ENCODE peak calls at places on chromosomes 3 and 15, in four cellular contexts. A is stomach, H is ovary, F is lower leg skin. O is an unnamed sample.

GRCh38 chr3:21752749-21753347 is 1.8 kb upstream of the ZNF385D start:
- DNase-seq in A (no peak), H (no peak), F (no peak), O (no peak)

GRCh38 chr15:69031013-69032001 is 16.8 kb downstream of the NOX5 start:
- DNase-seq in A (peak), H (peak), F (no peak), O (peak)

GRCh38 chr3:160450846-160451245 is 1.3 kb upstream of the TRIM59 start:
- DNase-seq in A (no peak), H (no peak), F (no peak), O (no peak)

GRCh38 chr15:45644437-45644836 is 9.6 kb downstream of the SQOR start:
- DNase-seq in A (no peak), H (no peak), F (no peak), O (no peak)

GRCh38 chr15:90425726-90426346 is 37.8 kb downstream of the IQGAP1 start:
- DNase-seq in A (no peak), H (no peak), F (no peak), O (no peak)

GRCh38 chr15:31483053-31483923 is 156.7 kb downstream of the KLF13 start:
- DNase-seq in A (peak), H (no peak), F (peak), O (no peak)

GRCh38 chr15:53978248-53978906 is at the start of gene UNC13C:
- DNase-seq in A (peak), H (peak), F (no peak), O (peak)

GRCh38 chr3:156014456-156014855 is 105.9 kb upstream of the KCNAB1 start:
- DNase-seq in A (no peak), H (no peak), F (no peak), O (no peak)

GRCh38 chr3:127389913-127390312 is 102.1 kb upstream of the PRR20G start:
- DNase-seq in A (no peak), H (peak), F (peak), O (no peak)

GRCh38 chr15:60787737-60788513 is 309.0 kb upstream of the ICE2 start:
- DNase-seq in A (no peak), H (no peak), F (no peak), O (no peak)

GRCh38 chr3:197555281-197556261 is at the start of gene BDH1:
- DNase-seq in A (peak), H (peak), F (no peak), O (peak)
- TF ChIP-seq POLR2A in A (no peak), H (no peak), F (no peak), O (peak)

GRCh38 chr15:73753250-73754130 is at the start of gene INSYN1:
- DNase-seq in A (peak), H (peak), F (peak), O (peak)
- H3K4me3 ChIP-seq in A (peak), H (peak), F (peak), O (no peak)

GRCh38 chr15:67108122-67108871 is 42.9 kb downstream of the SMAD3 start:
- DNase-seq in A (no peak), H (no peak), F (no peak), O (no peak)
- TF ChIP-seq POLR2A in A (no peak), H (no peak), F (no peak), O (no peak)

GRCh38 chr3:126181398-126181725 is 976 bp upstream of the ALDH1L1 start:
- DNase-seq in A (no peak), H (no peak), F (no peak), O (no peak)
- H3K4me3 ChIP-seq in A (peak), H (peak), F (no peak), O (peak)

O was measured in thyroid gland.